ENCODE peak calls at places on chromosomes 5 and 9, in nine cellular contexts. N, B, O, C, U, W, G, T and A are unnamed samples. For H3K4me1, the result is how much of the 10 kb centered on the place peaks cover.

GRCh38 chr9:92970467-92970923 is 23.2 kb downstream of the FGD3 start:
- DNase-seq in N (no peak), B (no peak), O (no peak), C (no peak), U (no peak), W (no peak), G (peak), T (no peak), A (no peak)

GRCh38 chr5:56506586-56506985 is 273.5 kb upstream of the ANKRD55 start:
- DNase-seq in N (no peak), B (no peak), O (no peak), C (peak), U (no peak), W (no peak), G (no peak), T (no peak), A (no peak)

GRCh38 chr5:36442796-36443195 is 141.1 kb upstream of the RANBP3L start:
- DNase-seq in N (no peak), B (no peak), O (no peak), C (peak), U (no peak), W (no peak), G (no peak), T (no peak), A (no peak)

GRCh38 chr5:67770431-67771025 is 445.0 kb upstream of the PIK3R1 start:
- DNase-seq in N (peak), B (no peak), O (no peak), C (peak), U (peak), W (no peak), G (no peak), T (no peak), A (no peak)

GRCh38 chr5:127203818-127204217 is 86.8 kb upstream of the MEGF10 start:
- DNase-seq in N (no peak), B (no peak), O (no peak), C (no peak), U (no peak), W (no peak), G (no peak), T (no peak), A (no peak)

GRCh38 chr9:107548298-107549142 is 59.0 kb upstream of the KLF4 start:
- DNase-seq in N (no peak), B (no peak), O (no peak), C (no peak), U (peak), W (no peak), G (peak), T (no peak), A (no peak)

GRCh38 chr5:149799119-149799623 is 69.1 kb downstream of the PPARGC1B start:
- DNase-seq in N (peak), B (no peak), O (no peak), C (peak), U (peak), W (no peak), G (no peak), T (no peak), A (no peak)

GRCh38 chr5:87121315-87122170 is 146.1 kb upstream of the RASA1 start:
- DNase-seq in N (peak), B (peak), O (peak), C (peak), U (peak), W (peak), G (peak), T (peak), A (peak)

GRCh38 chr5:31806566-31806965 is 167.6 kb downstream of the PDZD2 start:
- DNase-seq in N (no peak), B (no peak), O (no peak), C (no peak), U (no peak), W (no peak), G (no peak), T (no peak), A (no peak)

GRCh38 chr5:36444582-36444999 is 142.9 kb upstream of the RANBP3L start:
- DNase-seq in N (peak), B (no peak), O (no peak), C (no peak), U (peak), W (no peak), G (peak), T (no peak), A (no peak)

GRCh38 chr5:63820557-63820956 is 141.7 kb downstream of the HTR1A start:
- DNase-seq in N (no peak), B (no peak), O (no peak), C (no peak), U (no peak), W (no peak), G (no peak), T (no peak), A (no peak)

GRCh38 chr5:5078009-5078897 is 61.9 kb upstream of the ADAMTS16 start:
- DNase-seq in N (no peak), B (no peak), O (no peak), C (no peak), U (no peak), W (no peak), G (no peak), T (no peak), A (no peak)

GRCh38 chr5:9545959-9546851 is at the start of gene SEMA5A:
- DNase-seq in N (peak), B (peak), O (no peak), C (peak), U (peak), W (peak), G (peak), T (no peak), A (peak)

GRCh38 chr9:37329576-37329975 is 92.9 kb upstream of the GRHPR start:
- DNase-seq in N (no peak), B (no peak), O (peak), C (peak), U (no peak), W (peak), G (no peak), T (no peak), A (no peak)

GRCh38 chr5:73998496-73998895 is 372.5 kb downstream of the ARHGEF28 start:
- DNase-seq in N (no peak), B (no peak), O (no peak), C (no peak), U (no peak), W (no peak), G (no peak), T (no peak), A (no peak)

GRCh38 chr5:57986746-57987145 is 473.1 kb downstream of the PLK2 start:
- DNase-seq in N (no peak), B (no peak), O (no peak), C (no peak), U (no peak), W (no peak), G (peak), T (no peak), A (no peak)

GRCh38 chr5:80229902-80230255 is 26.0 kb downstream of the SERINC5 start:
- DNase-seq in N (no peak), B (no peak), O (no peak), C (no peak), U (no peak), W (no peak), G (no peak), T (no peak), A (no peak)
- H3K27ac ChIP-seq in N (peak), B (no peak), O (no peak), C (no peak), U (no peak), W (no peak), G (no peak), T (no peak), A (peak)

DNA sequence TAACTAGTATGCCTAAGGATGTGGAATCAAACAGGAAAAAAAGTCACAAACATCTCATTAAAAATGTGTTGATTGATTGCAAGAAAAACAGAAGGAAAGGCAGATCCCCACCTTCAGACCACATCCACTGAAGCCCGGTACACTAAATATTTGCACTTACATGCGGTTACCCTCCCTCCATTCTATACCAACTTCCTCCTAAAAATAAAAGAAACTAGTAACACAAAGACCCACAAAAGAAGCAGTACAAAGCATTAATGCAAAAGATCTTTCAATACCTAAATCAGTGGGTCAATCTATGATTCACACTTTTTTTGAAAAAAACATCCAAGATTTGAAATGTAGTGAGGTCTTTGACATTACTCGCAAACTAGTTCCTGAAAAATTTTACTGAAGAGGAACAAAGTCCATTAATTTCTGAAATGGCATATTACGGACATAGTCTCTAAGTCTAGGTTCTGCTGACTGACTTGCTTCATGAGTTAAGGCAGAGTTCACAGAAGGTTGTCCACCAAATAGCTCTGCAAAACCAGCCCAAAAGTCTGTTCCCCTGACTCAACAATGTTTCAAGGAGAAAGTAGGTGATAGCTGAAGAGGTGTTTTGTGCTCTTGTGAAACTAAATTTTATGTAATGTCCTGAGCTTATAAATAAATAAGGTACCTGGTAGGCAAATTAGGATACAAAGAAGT is 100.7 kb downstream of the PAM start:
- DNase-seq in N (no peak), B (no peak), O (no peak), C (peak), U (no peak), W (no peak), G (no peak), T (no peak), A (no peak)
- H3K4me1 ChIP-seq in N (under half), B (under half), O (under half), C (under half), U (under half), W (under half), G (under half), T (under half), A (under half)

DNA sequence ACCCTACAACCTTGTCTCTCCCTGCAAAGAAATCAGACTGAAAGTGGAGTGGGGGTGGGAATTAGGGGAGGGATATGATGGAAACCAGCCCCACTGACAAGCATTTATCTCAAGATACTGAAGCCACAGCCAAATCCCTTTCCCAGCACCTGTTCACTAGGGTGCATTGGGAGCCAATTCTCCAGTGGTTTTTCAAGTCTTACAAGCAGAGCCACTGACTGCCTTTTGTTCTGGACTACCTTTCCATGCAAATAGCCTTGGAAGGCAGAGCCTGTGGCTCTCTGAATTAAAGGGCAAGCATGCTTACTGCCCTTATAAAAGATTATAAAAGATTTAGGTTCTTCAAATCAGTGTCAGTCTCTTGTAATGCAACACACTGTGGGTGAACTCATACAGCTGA is 8.8 kb upstream of the GGTA1 start:
- DNase-seq in N (no peak), B (no peak), O (no peak), C (no peak), U (no peak), W (no peak), G (no peak), T (no peak), A (no peak)
- H3K27ac ChIP-seq in N (no peak), B (no peak), O (no peak), C (no peak), U (no peak), W (no peak), G (no peak), T (no peak), A (no peak)

GRCh38 chr5:18534119-18534518 is 899.9 kb downstream of the TAF11L14 start:
- DNase-seq in N (no peak), B (no peak), O (no peak), C (no peak), U (no peak), W (no peak), G (no peak), T (no peak), A (no peak)
- H3K4me1 ChIP-seq in N (under half), B (under half), O (under half), C (under half), U (under half), W (under half), G (under half), T (under half), A (under half)

GRCh38 chr9:2596003-2596402 is 25.6 kb upstream of the VLDLR start:
- DNase-seq in N (no peak), B (no peak), O (no peak), C (no peak), U (no peak), W (no peak), G (no peak), T (no peak), A (no peak)
- H3K27ac ChIP-seq in N (no peak), B (no peak), O (no peak), C (no peak), U (no peak), W (no peak), G (no peak), T (no peak), A (no peak)

GRCh38 chr9:115262952-115263351 is 145.0 kb upstream of the TNC start:
- DNase-seq in N (no peak), B (no peak), O (no peak), C (no peak), U (no peak), W (no peak), G (no peak), T (no peak), A (no peak)
- H3K4me1 ChIP-seq in N (under half), B (under half), O (under half), C (under half), U (under half), W (under half), G (under half), T (under half), A (under half)

GRCh38 chr9:105309531-105309931 is 65.1 kb downstream of the SLC44A1 start:
- DNase-seq in N (no peak), B (no peak), O (no peak), C (no peak), U (no peak), W (no peak), G (no peak), T (no peak), A (no peak)

GRCh38 chr9:105305834-105306233 is 61.4 kb downstream of the SLC44A1 start:
- DNase-seq in N (no peak), B (no peak), O (no peak), C (no peak), U (no peak), W (no peak), G (no peak), T (no peak), A (no peak)

GRCh38 chr9:105306533-105307140 is 62.2 kb downstream of the SLC44A1 start:
- DNase-seq in N (no peak), B (no peak), O (no peak), C (no peak), U (no peak), W (no peak), G (no peak), T (no peak), A (no peak)

GRCh38 chr9:105308448-105309412 is 64.3 kb downstream of the SLC44A1 start:
- DNase-seq in N (no peak), B (no peak), O (no peak), C (peak), U (no peak), W (no peak), G (no peak), T (no peak), A (no peak)

DNA sequence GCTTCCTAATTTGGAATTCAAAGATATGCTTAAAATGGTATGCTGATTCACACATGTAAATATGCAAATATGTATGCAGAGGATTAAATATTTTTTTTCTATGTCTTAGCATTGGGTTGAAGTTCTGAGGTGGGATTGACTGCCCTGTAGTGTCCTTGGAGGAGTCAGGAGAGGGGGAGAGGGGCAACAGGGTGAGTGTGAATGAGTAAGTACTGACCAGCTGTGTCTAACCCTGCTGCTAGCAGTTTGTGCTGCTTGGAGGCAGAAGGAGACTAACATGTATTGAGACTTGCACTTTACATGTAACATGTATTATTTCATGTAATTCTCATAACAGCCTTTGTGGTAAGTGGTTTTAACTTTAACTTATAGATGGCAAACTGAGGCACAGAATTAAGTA is 63.3 kb downstream of the SLC44A1 start:
- DNase-seq in N (no peak), B (no peak), O (no peak), C (no peak), U (no peak), W (no peak), G (no peak), T (no peak), A (no peak)
- H3K27ac ChIP-seq in N (no peak), B (no peak), O (no peak), C (no peak), U (no peak), W (no peak), G (no peak), T (no peak), A (no peak)